ENCODE peak calls at places on chromosomes 16 and 17, in five cellular contexts. One of them, this sample, is unnamed.

GRCh38 chr16:11191665-11192064 is 64.3 kb downstream of the SOCS1 start:
- DNase-seq in bronchial epithelial cell: no peak
- DNase-seq in lower leg skin: no peak
- DNase-seq in left ventricle myocardium inferior: no peak
- DNase-seq in transverse colon: no peak
- DNase-seq in this sample: no peak

GRCh38 chr16:51674615-51675014 is 523.5 kb upstream of the SALL1 start:
- DNase-seq in lower leg skin: no peak
- DNase-seq in transverse colon: no peak
- DNase-seq in left ventricle myocardium inferior: no peak
- DNase-seq in bronchial epithelial cell: no peak
- DNase-seq in this sample: no peak

GRCh38 chr16:28112908-28113307 is 49.4 kb upstream of the GSG1L start:
- DNase-seq in bronchial epithelial cell: no peak
- DNase-seq in left ventricle myocardium inferior: no peak
- DNase-seq in lower leg skin: no peak
- DNase-seq in transverse colon: no peak
- DNase-seq in this sample: no peak

GRCh38 chr17:29433551-29433950 is 43.4 kb downstream of the TAOK1 start:
- DNase-seq in transverse colon: no peak
- DNase-seq in bronchial epithelial cell: no peak
- DNase-seq in lower leg skin: no peak
- DNase-seq in left ventricle myocardium inferior: no peak
- DNase-seq in this sample: no peak

GRCh38 chr16:58128181-58128631 is 975 bp downstream of the CFAP20 start:
- DNase-seq in transverse colon: no peak
- DNase-seq in left ventricle myocardium inferior: no peak
- DNase-seq in bronchial epithelial cell: no peak
- DNase-seq in lower leg skin: no peak
- DNase-seq in this sample: no peak

GRCh38 chr17:29546085-29546484 is 20.8 kb downstream of the ABHD15 start:
- DNase-seq in lower leg skin: no peak
- DNase-seq in left ventricle myocardium inferior: no peak
- DNase-seq in transverse colon: no peak
- DNase-seq in bronchial epithelial cell: peak
- DNase-seq in this sample: no peak

GRCh38 chr17:66711936-66712335 is 123.0 kb upstream of the CACNG5 start:
- DNase-seq in left ventricle myocardium inferior: no peak
- DNase-seq in transverse colon: peak
- DNase-seq in lower leg skin: no peak
- DNase-seq in bronchial epithelial cell: peak
- DNase-seq in this sample: no peak

GRCh38 chr16:70468776-70469525 is 14.6 kb downstream of the FCSK start:
- DNase-seq in transverse colon: no peak
- DNase-seq in lower leg skin: no peak
- DNase-seq in bronchial epithelial cell: no peak
- DNase-seq in left ventricle myocardium inferior: no peak
- DNase-seq in this sample: no peak

GRCh38 chr17:63986842-63987615 is 11.1 kb upstream of the PRR29 start:
- DNase-seq in left ventricle myocardium inferior: no peak
- DNase-seq in bronchial epithelial cell: no peak
- DNase-seq in lower leg skin: no peak
- DNase-seq in transverse colon: no peak
- DNase-seq in this sample: peak

GRCh38 chr17:50575581-50576210 is 15.2 kb downstream of the CACNA1G start:
- DNase-seq in transverse colon: no peak
- DNase-seq in left ventricle myocardium inferior: no peak
- DNase-seq in bronchial epithelial cell: no peak
- DNase-seq in lower leg skin: no peak
- DNase-seq in this sample: no peak
- TF ChIP-seq CTCF in transverse colon: no peak
- TF ChIP-seq CTCF in left ventricle myocardium inferior: no peak
- TF ChIP-seq CTCF in bronchial epithelial cell: peak
- TF ChIP-seq CTCF in lower leg skin: no peak
- TF ChIP-seq CTCF in this sample: no peak

GRCh38 chr17:75087182-75087557 is 584 bp upstream of the SLC16A5 start:
- DNase-seq in bronchial epithelial cell: no peak
- DNase-seq in transverse colon: no peak
- DNase-seq in left ventricle myocardium inferior: no peak
- DNase-seq in lower leg skin: no peak
- DNase-seq in this sample: no peak

GRCh38 chr17:75081611-75082540 is 5.9 kb upstream of the SLC16A5 start:
- DNase-seq in transverse colon: no peak
- DNase-seq in lower leg skin: no peak
- DNase-seq in bronchial epithelial cell: no peak
- DNase-seq in left ventricle myocardium inferior: no peak
- DNase-seq in this sample: no peak

GRCh38 chr17:75086496-75087181 is 1.1 kb upstream of the SLC16A5 start:
- DNase-seq in transverse colon: peak
- DNase-seq in lower leg skin: no peak
- DNase-seq in left ventricle myocardium inferior: no peak
- DNase-seq in bronchial epithelial cell: no peak
- DNase-seq in this sample: no peak

GRCh38 chr17:75082683-75083082 is 5.1 kb upstream of the SLC16A5 start:
- DNase-seq in bronchial epithelial cell: no peak
- DNase-seq in transverse colon: no peak
- DNase-seq in left ventricle myocardium inferior: no peak
- DNase-seq in lower leg skin: no peak
- DNase-seq in this sample: no peak

GRCh38 chr17:75084039-75084660 is 3.6 kb upstream of the SLC16A5 start:
- DNase-seq in lower leg skin: no peak
- DNase-seq in bronchial epithelial cell: no peak
- DNase-seq in left ventricle myocardium inferior: no peak
- DNase-seq in transverse colon: no peak
- DNase-seq in this sample: peak
- TF ChIP-seq CTCF in lower leg skin: no peak
- TF ChIP-seq CTCF in bronchial epithelial cell: no peak
- TF ChIP-seq CTCF in left ventricle myocardium inferior: no peak
- TF ChIP-seq CTCF in transverse colon: no peak
- TF ChIP-seq CTCF in this sample: no peak

DNA sequence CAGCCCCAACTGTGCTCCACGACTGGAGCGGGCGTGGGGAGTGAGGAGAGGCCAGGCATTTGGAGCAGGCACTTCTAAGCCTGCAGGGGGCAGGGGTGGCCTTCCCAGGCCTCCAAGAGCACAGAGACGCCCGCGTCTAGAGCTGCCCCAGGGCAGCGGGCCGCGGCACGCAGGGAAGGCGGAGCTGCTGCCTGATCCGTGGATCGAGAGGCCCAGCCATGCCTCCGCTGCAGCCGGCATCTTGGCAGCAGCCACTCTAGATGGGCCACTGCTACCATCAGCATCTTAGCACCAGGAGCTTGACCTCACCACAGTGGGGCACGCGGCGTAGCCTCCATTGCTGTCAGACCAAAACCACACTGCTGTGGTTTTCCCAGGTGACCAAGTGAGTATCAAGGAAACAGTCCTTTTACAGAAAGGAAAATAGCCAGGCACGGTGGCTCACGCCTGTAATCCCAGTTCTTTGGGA is 20.4 kb upstream of the WDR45B start:
- DNase-seq in left ventricle myocardium inferior: peak
- DNase-seq in lower leg skin: no peak
- DNase-seq in transverse colon: peak
- DNase-seq in bronchial epithelial cell: peak
- DNase-seq in this sample: no peak
- TF ChIP-seq CTCF in left ventricle myocardium inferior: peak
- TF ChIP-seq CTCF in lower leg skin: no peak
- TF ChIP-seq CTCF in transverse colon: peak
- TF ChIP-seq CTCF in bronchial epithelial cell: peak
- TF ChIP-seq CTCF in this sample: peak

DNA sequence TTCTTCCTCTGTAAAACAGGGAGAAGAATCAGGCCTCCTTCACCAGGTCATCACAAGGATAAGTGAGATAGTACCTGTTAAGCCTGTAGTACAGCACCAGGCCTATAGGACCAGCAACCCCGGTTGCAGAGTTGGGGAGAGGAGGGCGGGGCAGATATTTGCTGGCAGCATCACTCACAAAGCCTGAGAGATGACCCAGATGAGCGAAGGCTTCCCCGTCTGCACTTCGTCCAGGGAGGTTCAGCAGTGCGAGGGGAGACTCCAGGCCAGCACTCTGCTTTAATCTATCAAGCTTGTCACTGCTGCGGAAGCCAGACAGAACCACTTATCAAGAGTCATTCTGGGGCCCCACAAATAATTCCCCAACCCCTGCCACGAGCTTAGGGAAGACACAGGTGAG is 15.8 kb upstream of the RBBP6 start:
- DNase-seq in left ventricle myocardium inferior: no peak
- DNase-seq in bronchial epithelial cell: no peak
- DNase-seq in transverse colon: no peak
- DNase-seq in lower leg skin: no peak
- DNase-seq in this sample: no peak
- TF ChIP-seq CTCF in left ventricle myocardium inferior: no peak
- TF ChIP-seq CTCF in bronchial epithelial cell: no peak
- TF ChIP-seq CTCF in transverse colon: no peak
- TF ChIP-seq CTCF in lower leg skin: no peak
- TF ChIP-seq CTCF in this sample: no peak

DNA sequence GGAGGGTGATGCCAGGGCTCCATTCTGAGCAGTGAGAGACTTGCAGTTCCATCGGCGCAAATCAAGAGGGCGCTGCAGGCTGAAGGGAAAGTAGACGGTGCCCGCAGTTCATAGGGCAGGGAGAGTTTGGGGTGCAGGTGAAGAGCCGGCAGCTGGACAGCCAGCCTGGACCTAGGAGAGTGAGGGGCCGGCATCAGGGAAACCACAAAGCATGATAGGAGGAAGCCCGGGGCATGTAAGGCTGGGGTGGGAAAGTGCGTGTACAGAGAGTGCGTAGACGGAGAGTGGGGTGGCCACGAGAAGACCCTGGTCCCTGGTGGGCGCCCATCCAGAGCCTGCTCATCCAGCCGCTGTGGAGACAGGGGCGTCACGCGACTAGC is 101.1 kb upstream of the CHMP6 start:
- DNase-seq in lower leg skin: no peak
- DNase-seq in bronchial epithelial cell: no peak
- DNase-seq in transverse colon: no peak
- DNase-seq in left ventricle myocardium inferior: no peak
- DNase-seq in this sample: no peak
- TF ChIP-seq CTCF in lower leg skin: no peak
- TF ChIP-seq CTCF in bronchial epithelial cell: no peak
- TF ChIP-seq CTCF in transverse colon: no peak
- TF ChIP-seq CTCF in left ventricle myocardium inferior: no peak
- TF ChIP-seq CTCF in this sample: no peak

GRCh38 chr17:32941419-32942032 is 13.6 kb downstream of the TMEM98 start:
- DNase-seq in transverse colon: no peak
- DNase-seq in bronchial epithelial cell: no peak
- DNase-seq in lower leg skin: no peak
- DNase-seq in left ventricle myocardium inferior: no peak
- DNase-seq in this sample: no peak
- TF ChIP-seq CTCF in transverse colon: peak
- TF ChIP-seq CTCF in bronchial epithelial cell: no peak
- TF ChIP-seq CTCF in lower leg skin: no peak
- TF ChIP-seq CTCF in left ventricle myocardium inferior: peak
- TF ChIP-seq CTCF in this sample: peak

This sample was measured in adrenal gland.